ENCODE peak calls at places on chromosomes 2 and 18, in ten cellular contexts. L is aorta; B is right lobe of liver; H is neural progenitor cell; V is GM23338; N is CD4-positive, alpha-beta memory T cell; U is cardiac muscle cell; E is heart right ventricle; G is left lung; Y is heart left ventricle. R is an unnamed sample. For H3K36me3, the result is how much of the 10 kb centered on the place peaks cover.

GRCh38 chr2:200403794-200404193 is 97.3 kb downstream of the SPATS2L start:
- DNase-seq in L (no peak), B (no peak), H (no peak), V (no peak), N (no peak), U (no peak), E (no peak), G (no peak), Y (no peak), R (no peak)

GRCh38 chr18:78659057-78659456 is 320.6 kb upstream of the SALL3 start:
- DNase-seq in L (no peak), B (no peak), H (no peak), V (no peak), N (no peak), U (no peak), E (no peak), G (no peak), Y (no peak), R (no peak)

GRCh38 chr2:86333378-86333777 is 4.0 kb downstream of the REEP1 start:
- DNase-seq in L (no peak), B (no peak), H (no peak), V (no peak), N (no peak), U (no peak), E (no peak), G (no peak), Y (no peak), R (no peak)

GRCh38 chr2:98298685-98299180 is 47.5 kb upstream of the CNGA3 start:
- DNase-seq in L (no peak), B (no peak), H (no peak), V (no peak), N (no peak), U (no peak), E (no peak), G (no peak), Y (no peak), R (no peak)

GRCh38 chr2:195898505-195898904 is 170.1 kb downstream of the DNAH7 start:
- DNase-seq in L (peak), B (peak), H (no peak), V (no peak), N (no peak), U (peak), E (peak), G (peak), Y (peak), R (no peak)

GRCh38 chr2:105600949-105601708 is 143.6 kb upstream of the NCK2 start:
- DNase-seq in L (no peak), B (no peak), H (no peak), V (no peak), N (no peak), U (peak), E (no peak), G (no peak), Y (no peak), R (no peak)

GRCh38 chr2:100580474-100581264 is 17.9 kb downstream of the PDCL3 start:
- DNase-seq in L (peak), B (no peak), H (no peak), V (no peak), N (peak), U (no peak), E (no peak), G (peak), Y (peak), R (peak)

GRCh38 chr18:70693196-70693595 is 404.4 kb downstream of the SOCS6 start:
- DNase-seq in L (no peak), B (no peak), H (peak), V (no peak), N (no peak), U (peak), E (no peak), G (no peak), Y (no peak), R (no peak)

GRCh38 chr2:166900700-166901099 is 12.4 kb downstream of the XIRP2 start:
- DNase-seq in L (no peak), B (no peak), H (peak), V (peak), N (no peak), U (peak), E (no peak), G (no peak), Y (no peak), R (no peak)

GRCh38 chr18:12287684-12288405 is 20.2 kb upstream of the TUBB6 start:
- DNase-seq in L (peak), B (peak), H (peak), V (peak), N (no peak), U (peak), E (peak), G (peak), Y (peak), R (no peak)

GRCh38 chr18:12769136-12769535 is 66.3 kb downstream of the PSMG2 start:
- DNase-seq in L (no peak), B (no peak), H (no peak), V (no peak), N (no peak), U (no peak), E (no peak), G (no peak), Y (no peak), R (no peak)

GRCh38 chr2:144152817-144153271 is 367.1 kb downstream of the ZEB2 start:
- DNase-seq in L (no peak), B (no peak), H (peak), V (peak), N (no peak), U (no peak), E (no peak), G (no peak), Y (no peak), R (no peak)

GRCh38 chr2:24438106-24438505 is 52.9 kb upstream of the NCOA1 start:
- DNase-seq in L (no peak), B (no peak), H (no peak), V (no peak), N (no peak), U (no peak), E (no peak), G (no peak), Y (no peak), R (no peak)

GRCh38 chr2:137797630-137798029 is 166.6 kb upstream of the HNMT start:
- DNase-seq in L (no peak), B (no peak), H (no peak), V (no peak), N (no peak), U (no peak), E (no peak), G (no peak), Y (no peak), R (no peak)

GRCh38 chr2:2586068-2586776 is 255.1 kb upstream of the MYT1L start:
- DNase-seq in L (no peak), B (no peak), H (no peak), V (no peak), N (no peak), U (no peak), E (no peak), G (no peak), Y (no peak), R (no peak)

GRCh38 chr18:55346387-55346786 is 241.6 kb downstream of the TCF4 start:
- DNase-seq in L (no peak), B (no peak), H (no peak), V (no peak), N (no peak), U (no peak), E (no peak), G (no peak), Y (no peak), R (no peak)
- H3K36me3 ChIP-seq in L (under half), B (under half), H (under half), V (under half), N (under half), U (under half), E (under half), G (under half), Y (under half), R (under half)

DNA sequence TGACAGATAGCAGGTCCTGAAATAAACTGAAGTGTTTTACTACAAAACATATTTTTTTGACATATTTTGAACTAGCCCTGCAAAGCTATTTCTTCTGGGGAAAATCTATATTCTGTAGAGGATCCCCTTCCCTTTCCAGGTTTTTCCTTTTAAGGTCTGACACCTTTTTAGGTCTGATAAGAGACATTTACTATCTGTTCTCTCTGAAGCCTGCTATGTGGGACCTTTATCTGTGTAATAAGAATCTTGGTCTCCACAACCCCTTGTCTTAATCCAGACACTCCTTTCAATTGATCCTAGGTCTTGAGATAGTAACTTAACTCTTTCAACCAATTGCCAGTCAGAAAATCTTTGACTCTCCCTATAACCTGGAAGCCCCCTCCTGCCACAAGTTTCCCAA is 5.5 kb upstream of the PDK1 start:
- DNase-seq in L (no peak), B (no peak), H (no peak), V (no peak), N (no peak), U (no peak), E (no peak), G (no peak), Y (no peak), R (no peak)
- H3K4me3 ChIP-seq in L (no peak), B (no peak), H (no peak), V (no peak), N (no peak), U (no peak), E (no peak), G (no peak), Y (no peak), R (no peak)

GRCh38 chr18:7958897-7959146 is 391.7 kb downstream of the PTPRM start:
- DNase-seq in L (no peak), B (no peak), H (no peak), V (no peak), N (no peak), U (no peak), E (no peak), G (no peak), Y (no peak), R (no peak)

GRCh38 chr18:7957297-7957696 is 390.2 kb downstream of the PTPRM start:
- DNase-seq in L (no peak), B (no peak), H (no peak), V (no peak), N (peak), U (no peak), E (no peak), G (no peak), Y (no peak), R (no peak)

GRCh38 chr18:7954229-7954628 is 387.1 kb downstream of the PTPRM start:
- DNase-seq in L (no peak), B (no peak), H (no peak), V (no peak), N (no peak), U (no peak), E (no peak), G (no peak), Y (no peak), R (no peak)

GRCh38 chr18:7955175-7955574 is 388.1 kb downstream of the PTPRM start:
- DNase-seq in L (no peak), B (no peak), H (no peak), V (no peak), N (no peak), U (no peak), E (no peak), G (no peak), Y (no peak), R (no peak)

DNA sequence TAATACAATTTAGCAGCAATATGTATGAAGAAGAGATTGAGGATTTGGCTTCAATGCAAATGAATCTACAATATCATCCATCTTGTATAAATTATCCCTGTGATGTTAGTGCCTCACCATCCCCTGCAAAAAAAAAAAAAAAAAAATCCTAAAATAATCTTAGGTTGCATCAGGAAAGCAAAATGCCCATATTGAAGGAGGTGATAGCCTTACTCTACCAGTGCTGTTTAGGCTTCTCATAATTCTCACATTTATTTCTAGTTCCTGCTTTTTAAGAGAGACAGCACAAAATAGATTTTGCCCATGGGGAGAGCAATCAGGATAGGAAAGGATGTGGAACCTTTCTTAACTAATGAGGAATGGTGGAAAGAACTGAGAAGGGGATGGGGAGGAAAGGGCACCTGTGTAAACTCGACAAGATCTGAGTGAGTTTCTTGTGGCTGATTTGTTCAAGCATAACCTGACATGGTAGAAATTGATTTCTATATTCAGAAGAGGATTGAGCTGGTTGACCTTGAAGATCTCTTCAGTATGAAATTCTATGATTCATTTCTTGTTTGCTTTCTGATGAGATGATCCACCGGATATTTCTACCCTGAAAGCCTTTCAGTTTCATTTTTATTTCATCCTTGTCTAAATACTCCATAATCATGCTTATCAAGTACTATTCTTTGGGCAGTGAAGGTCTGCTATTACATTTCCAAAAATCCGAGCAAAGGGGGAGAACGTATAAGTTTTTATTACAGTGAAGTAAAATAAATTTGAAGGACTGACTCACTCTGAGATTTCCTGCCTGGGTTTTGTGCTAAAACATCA is 391.2 kb downstream of the PTPRM start:
- DNase-seq in L (no peak), B (no peak), H (no peak), V (no peak), N (no peak), U (no peak), E (no peak), G (no peak), Y (no peak), R (no peak)
- H3K27ac ChIP-seq in L (no peak), B (no peak), H (no peak), V (no peak), N (peak), U (no peak), E (no peak), G (peak), Y (peak), R (peak)

DNA sequence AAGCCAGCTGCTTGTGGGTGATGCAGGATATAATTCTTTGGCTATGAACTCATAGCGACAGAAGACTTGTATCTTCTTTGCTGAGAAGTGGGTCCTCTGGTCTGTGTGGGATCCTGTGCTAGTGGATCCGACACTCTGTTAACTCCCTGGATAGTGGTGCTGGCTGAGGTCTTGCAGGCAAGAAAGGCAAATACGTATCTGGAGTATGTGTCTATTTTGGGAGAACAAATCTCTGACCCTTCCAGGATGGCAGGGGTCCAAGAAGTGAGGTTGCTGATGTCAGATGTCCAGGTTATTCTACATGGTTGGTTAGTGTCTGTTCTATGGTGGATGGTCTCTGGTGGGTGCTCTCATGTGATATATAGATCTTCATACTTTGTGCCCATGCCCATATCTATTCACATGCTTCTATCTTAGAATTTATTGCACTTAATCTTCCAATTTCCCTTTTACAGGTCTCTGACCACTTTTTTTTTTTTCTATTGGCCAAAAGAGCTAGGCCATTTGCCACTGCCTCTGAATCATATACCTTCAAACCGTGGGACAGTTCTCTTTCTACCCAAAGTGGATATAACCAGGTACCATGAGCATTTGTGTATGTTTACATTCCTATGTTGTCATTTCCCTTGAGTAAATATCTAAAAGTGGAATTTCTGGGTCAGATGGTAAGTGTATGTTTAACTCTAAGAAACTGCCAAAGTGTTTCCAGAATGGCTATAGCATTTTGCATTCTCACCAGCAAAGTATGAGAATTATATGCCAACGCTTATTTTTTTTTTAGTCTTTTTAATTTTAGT is 45.1 kb upstream of the RBMS1 start:
- DNase-seq in L (no peak), B (no peak), H (no peak), V (no peak), N (no peak), U (peak), E (peak), G (no peak), Y (peak), R (no peak)
- H3K36me3 ChIP-seq in L (under half), B (under half), H (under half), V (under half), N (under half), U (under half), E (under half), G (under half), Y (under half), R (under half)

DNA sequence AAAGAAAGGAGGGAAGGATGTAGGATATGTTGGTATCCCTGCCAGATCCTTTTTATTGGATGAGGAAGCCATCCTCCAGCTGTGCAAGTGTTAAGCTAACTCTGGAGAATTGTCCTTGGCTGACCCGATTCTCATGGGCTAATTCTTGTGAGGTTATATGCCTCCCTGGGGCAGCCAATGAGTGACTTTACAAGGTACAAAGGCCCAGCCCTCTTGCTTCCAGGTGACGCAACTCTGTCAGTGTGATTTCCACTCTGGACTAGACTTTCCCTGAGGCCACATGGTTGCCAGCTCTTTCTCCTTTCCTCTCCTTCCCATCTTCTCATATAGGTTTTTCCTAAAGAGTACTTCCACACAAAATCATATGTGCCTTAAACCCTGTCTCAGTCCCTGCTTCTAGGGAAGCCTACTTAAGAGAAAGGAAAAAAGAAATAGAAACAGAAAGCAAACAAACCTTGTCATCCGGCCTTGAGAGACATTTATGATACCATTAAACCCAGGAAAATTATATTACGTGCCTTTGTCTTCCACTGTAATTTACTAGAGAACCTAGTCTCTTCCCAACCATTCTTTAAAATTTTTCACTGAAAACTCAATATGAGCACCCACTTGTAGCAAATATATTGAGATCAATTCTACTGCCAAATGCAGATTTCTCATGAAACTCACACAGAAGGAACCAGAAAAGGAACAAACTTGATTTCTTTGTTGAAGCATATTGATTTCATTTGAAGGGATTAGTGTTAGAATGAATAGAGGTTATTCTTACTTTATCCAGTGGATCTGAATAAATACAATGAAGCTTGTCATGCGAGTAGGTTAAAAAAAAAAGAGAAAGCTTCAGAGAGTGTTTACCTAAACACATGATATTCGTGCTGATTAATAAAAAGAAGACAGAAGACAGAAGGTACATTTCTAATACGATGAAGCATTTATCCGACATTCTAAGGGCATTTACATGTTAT is 226.4 kb upstream of the ZSWIM2 start:
- DNase-seq in L (no peak), B (no peak), H (no peak), V (no peak), N (no peak), U (no peak), E (peak), G (no peak), Y (peak), R (no peak)
- H3K4me3 ChIP-seq in L (no peak), B (no peak), H (no peak), V (no peak), N (no peak), U (no peak), E (no peak), G (no peak), Y (no peak), R (no peak)

DNA sequence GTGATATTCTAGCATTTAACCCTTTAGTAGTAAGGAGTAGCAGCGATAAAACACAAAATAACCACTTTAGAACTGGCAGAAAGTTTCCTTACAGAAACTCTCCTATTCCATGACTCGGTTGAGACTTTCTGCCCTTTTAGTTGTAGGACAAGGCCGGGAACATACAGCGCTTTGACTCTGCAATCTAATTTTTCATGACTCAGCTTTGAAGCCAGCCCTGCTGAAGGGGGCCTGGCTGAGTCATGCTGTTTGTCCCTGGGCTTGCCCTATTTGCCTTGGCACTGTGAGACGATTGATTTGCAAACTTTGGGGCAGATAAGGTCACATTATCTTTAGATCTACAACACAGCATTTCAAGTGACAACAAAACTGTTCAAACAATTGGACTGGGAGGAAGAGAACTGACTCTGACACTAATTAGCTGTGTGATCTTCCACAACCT is 238.4 kb downstream of the GCA start:
- DNase-seq in L (no peak), B (peak), H (no peak), V (no peak), N (no peak), U (no peak), E (no peak), G (no peak), Y (no peak), R (no peak)
- H3K27ac ChIP-seq in L (no peak), B (peak), H (no peak), V (no peak), N (no peak), U (peak), E (no peak), G (no peak), Y (no peak), R (no peak)